ENCODE peak calls at places on chromosomes 4 and X, in seven cellular contexts. P, C, K, F, R, D and Y are unnamed samples.

GRCh38 chr4:142348489-142349076 is 497.5 kb downstream of the INPP4B start:
- DNase-seq in P (no peak), C (no peak), K (peak; percentile 18), F (no peak), R (no peak), D (no peak), Y (no peak)

GRCh38 chrX:111445485-111445884 is 33.5 kb upstream of the DCX start:
- DNase-seq in P (peak; percentile 16), C (peak; percentile 69), K (no peak), F (no peak), R (peak; percentile 50), D (peak; percentile 49), Y (no peak)

GRCh38 chrX:139851730-139852129 is 81.1 kb downstream of the ATP11C start:
- DNase-seq in P (no peak), C (no peak), K (no peak), F (no peak), R (no peak), D (no peak), Y (no peak)

GRCh38 chrX:47936224-47936939 is 67.4 kb downstream of the ZNF182 start:
- DNase-seq in P (no peak), C (no peak), K (no peak), F (no peak), R (no peak), D (no peak), Y (no peak)

GRCh38 chr4:172011196-172011595 is 198.0 kb downstream of the GALNTL6 start:
- DNase-seq in P (no peak), C (no peak), K (no peak), F (no peak), R (no peak), D (no peak), Y (no peak)

GRCh38 chrX:27186671-27187070 is 276.5 kb downstream of the PPP4R3C start:
- DNase-seq in P (peak; percentile 18), C (peak; percentile 55), K (peak; percentile 18), F (no peak), R (peak; percentile 48), D (peak; percentile 17), Y (no peak)

GRCh38 chr4:168528131-168528949 is 31.5 kb downstream of the PALLD start:
- DNase-seq in P (no peak), C (peak; percentile 17), K (no peak), F (no peak), R (peak; percentile 79), D (peak; percentile 75), Y (no peak)

GRCh38 chrX:24020280-24020876 is 6.6 kb downstream of the KLHL15 start:
- DNase-seq in P (no peak), C (no peak), K (no peak), F (no peak), R (no peak), D (peak; percentile 4), Y (no peak)

GRCh38 chr4:53721276-53721675 is 130.0 kb upstream of the LNX1 start:
- DNase-seq in P (no peak), C (no peak), K (no peak), F (no peak), R (no peak), D (no peak), Y (no peak)

GRCh38 chr4:4666693-4667642 is 125.1 kb upstream of the STX18 start:
- DNase-seq in P (peak; percentile 28), C (no peak), K (no peak), F (peak; percentile 77), R (no peak), D (no peak), Y (peak; percentile 39)

GRCh38 chr4:153748378-153748777 is 11.4 kb downstream of the RNF175 start:
- DNase-seq in P (peak; percentile 48), C (peak; percentile 92), K (no peak), F (no peak), R (peak; percentile 76), D (peak; percentile 98), Y (no peak)

GRCh38 chr4:170978990-170979389 is 834.2 kb upstream of the GALNTL6 start:
- DNase-seq in P (no peak), C (no peak), K (no peak), F (no peak), R (no peak), D (no peak), Y (no peak)

GRCh38 chrX:48891402-48892288 is 5.9 kb downstream of the TIMM17B start:
- DNase-seq in P (peak; percentile 84), C (peak; percentile 83), K (peak; percentile 83), F (peak; percentile 90), R (peak; percentile 86), D (peak; percentile 75), Y (peak; percentile 65)

GRCh38 chrX:23616361-23616760 is 50.9 kb upstream of the PRDX4 start:
- DNase-seq in P (peak; percentile 44), C (peak; percentile 27), K (no peak), F (no peak), R (peak; percentile 39), D (peak; percentile 20), Y (no peak)

GRCh38 chrX:130296743-130297142 is 28.0 kb upstream of the ZNF280C start:
- DNase-seq in P (no peak), C (peak; percentile 18), K (no peak), F (no peak), R (peak; percentile 23), D (peak; percentile 27), Y (no peak)

GRCh38 chrX:30153881-30154260 is 61.5 kb upstream of the MAGEB2 start:
- DNase-seq in P (no peak), C (no peak), K (no peak), F (no peak), R (peak; percentile 19), D (no peak), Y (peak; percentile 1)

GRCh38 chrX:117996918-117997480 is 119.6 kb downstream of the KLHL13 start:
- DNase-seq in P (peak; percentile 14), C (peak; percentile 59), K (no peak), F (no peak), R (peak; percentile 8), D (peak; percentile 83), Y (no peak)

GRCh38 chr4:98466868-98467599 is 191.4 kb downstream of the TSPAN5 start:
- DNase-seq in P (no peak), C (no peak), K (no peak), F (no peak), R (peak; percentile 51), D (peak; percentile 56), Y (no peak)

GRCh38 chr4:128387600-128388351 is 100.2 kb upstream of the PGRMC2 start:
- DNase-seq in P (no peak), C (peak; percentile 51), K (no peak), F (no peak), R (no peak), D (peak; percentile 70), Y (no peak)

GRCh38 chr4:187174749-187175148 is 451.1 kb upstream of the FAT1 start:
- DNase-seq in P (no peak), C (no peak), K (no peak), F (no peak), R (no peak), D (no peak), Y (no peak)
- TF ChIP-seq CTCF in P (no peak), C (no peak), K (no peak), F (no peak), R (no peak), D (no peak), Y (no peak)

DNA sequence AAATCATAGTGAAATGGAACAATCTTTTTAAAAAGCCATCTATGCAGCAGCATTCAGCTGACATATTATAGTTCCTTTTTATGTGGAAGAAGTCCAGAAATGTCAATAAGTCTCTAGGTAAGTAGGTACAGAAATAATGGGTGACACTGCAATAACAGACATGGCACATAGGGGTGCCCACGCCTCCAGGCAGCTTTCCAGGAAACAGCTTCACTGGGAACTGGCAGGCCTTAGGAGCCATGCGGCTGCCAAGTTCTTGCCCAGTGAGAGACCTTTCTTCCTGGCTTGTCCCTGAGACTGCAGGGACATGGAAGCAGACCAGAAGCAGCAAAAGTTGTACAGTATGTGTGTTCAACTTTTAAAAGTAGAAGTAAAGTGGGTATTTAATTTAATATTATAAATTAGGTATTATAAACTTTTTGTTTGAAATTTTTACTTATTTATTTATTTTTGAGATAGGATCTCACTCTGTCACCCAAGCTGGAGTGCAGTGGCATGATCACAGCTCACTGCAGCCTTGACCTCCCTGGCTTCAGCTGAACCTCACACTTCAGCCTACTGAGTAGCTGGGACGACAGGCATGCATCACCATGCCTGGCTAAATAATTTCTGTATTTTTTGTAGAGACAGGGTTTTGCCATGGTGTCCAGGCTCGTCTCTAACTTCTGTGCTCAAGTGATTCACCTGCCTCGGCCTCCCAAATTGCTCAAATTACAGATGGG is 12.1 kb upstream of the ETNPPL start:
- DNase-seq in P (no peak), C (peak; percentile 68), K (no peak), F (no peak), R (no peak), D (no peak), Y (no peak)
- TF ChIP-seq CTCF in P (no peak), C (no peak), K (no peak), F (no peak), R (no peak), D (peak; percentile 1), Y (no peak)

GRCh38 chr4:158169516-158169915 is 3.3 kb downstream of the GASK1B start:
- DNase-seq in P (no peak), C (no peak), K (no peak), F (no peak), R (peak; percentile 48), D (no peak), Y (no peak)

GRCh38 chr4:158169931-158170690 is 2.7 kb downstream of the GASK1B start:
- DNase-seq in P (no peak), C (no peak), K (no peak), F (no peak), R (peak; percentile 44), D (no peak), Y (no peak)

GRCh38 chr4:158172196-158172557 is 648 bp downstream of the GASK1B start:
- DNase-seq in P (no peak), C (peak; percentile 46), K (no peak), F (no peak), R (peak; percentile 77), D (no peak), Y (no peak)

GRCh38 chr4:158171456-158171790 is 1.4 kb downstream of the GASK1B start:
- DNase-seq in P (no peak), C (no peak), K (no peak), F (no peak), R (no peak), D (no peak), Y (no peak)

DNA sequence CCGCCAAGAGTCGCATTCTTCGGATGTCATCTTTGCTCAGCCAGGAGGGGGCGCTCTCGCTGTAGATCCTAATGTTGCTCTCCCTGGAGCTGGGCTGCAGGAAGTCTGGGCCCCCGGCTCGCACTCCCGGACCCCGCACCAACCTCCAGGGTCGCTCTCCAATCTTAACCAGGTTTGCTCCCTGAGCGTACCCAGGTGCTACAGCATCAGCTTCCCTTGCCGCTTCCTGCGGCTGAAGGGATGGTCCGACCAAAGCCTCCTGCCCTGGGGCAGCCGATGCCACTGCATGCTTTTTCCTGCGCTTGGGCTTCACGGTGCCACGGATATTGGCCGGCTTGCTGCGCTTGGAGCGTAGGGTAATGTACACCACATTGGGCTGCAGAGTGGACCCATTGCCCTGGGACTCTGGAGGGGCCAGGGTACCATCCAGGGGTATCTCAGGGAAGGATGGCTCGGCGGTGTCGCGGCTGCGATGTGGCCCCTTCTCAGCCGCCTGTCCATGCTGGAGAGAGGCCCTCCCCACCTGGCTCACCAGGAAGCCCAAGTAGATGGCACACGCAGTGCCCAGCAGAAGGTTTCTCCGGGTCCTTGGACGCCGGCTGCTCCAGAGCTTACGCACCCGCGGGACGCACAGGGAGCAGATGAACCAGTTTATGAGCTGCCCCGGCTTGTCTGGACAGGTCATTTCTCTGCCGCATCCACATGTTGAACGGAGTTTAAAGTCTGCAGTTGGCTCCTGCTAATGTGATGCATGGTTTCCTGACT is 2.0 kb downstream of the GASK1B start:
- DNase-seq in P (no peak), C (peak; percentile 84), K (peak; percentile 40), F (peak; percentile 86), R (peak; percentile 73), D (peak; percentile 91), Y (no peak)
- TF ChIP-seq CTCF in P (peak; percentile 48), C (peak; percentile 56), K (peak; percentile 62), F (peak; percentile 90), R (peak; percentile 60), D (peak; percentile 25), Y (peak; percentile 22)

GRCh38 chr4:117676153-117676552 is 358.1 kb upstream of the NDST3 start:
- DNase-seq in P (peak; percentile 11), C (no peak), K (no peak), F (no peak), R (no peak), D (no peak), Y (no peak)
- TF ChIP-seq CTCF in P (no peak), C (no peak), K (no peak), F (no peak), R (no peak), D (no peak), Y (no peak)